ENCODE peak calls at places on chromosomes 3 and 15, in five cellular contexts. A, J, X, F and V are unnamed samples. For H3K4me1, the result is how much of the 10 kb centered on the place peaks cover.

GRCh38 chr15:76533060-76533955 is 196.7 kb downstream of the ISL2 start:
- DNase-seq in F (no peak), X (peak), A (no peak), J (no peak), V (no peak)

GRCh38 chr15:99090011-99090699 is 14.7 kb upstream of the SYNM start:
- DNase-seq in X (no peak), A (no peak), F (no peak), J (no peak), V (no peak)

GRCh38 chr15:70701891-70702568 is 61.3 kb downstream of the UACA start:
- DNase-seq in A (peak), F (no peak), J (peak), X (peak), V (no peak)

GRCh38 chr3:126718506-126719445 is 14.7 kb downstream of the CHCHD6 start:
- DNase-seq in X (no peak), F (no peak), J (no peak), A (no peak), V (no peak)

GRCh38 chr3:152909180-152909883 is 74.4 kb downstream of the P2RY1 start:
- DNase-seq in F (no peak), J (peak), A (no peak), X (peak), V (no peak)

GRCh38 chr3:127484601-127485388 is 105.7 kb downstream of the TPRA1 start:
- DNase-seq in F (peak), A (no peak), J (no peak), X (peak), V (no peak)

GRCh38 chr3:9690451-9691450 is 12.9 kb upstream of the CPNE9 start:
- DNase-seq in F (no peak), X (peak), A (no peak), J (no peak), V (no peak)

GRCh38 chr3:49076627-49077026 is 17.2 kb downstream of the QRICH1 start:
- DNase-seq in J (no peak), F (no peak), X (no peak), A (no peak), V (no peak)

GRCh38 chr3:48459773-48460516 is 13.4 kb downstream of the ATRIP start:
- DNase-seq in X (no peak), J (no peak), F (no peak), A (no peak), V (no peak)

DNA sequence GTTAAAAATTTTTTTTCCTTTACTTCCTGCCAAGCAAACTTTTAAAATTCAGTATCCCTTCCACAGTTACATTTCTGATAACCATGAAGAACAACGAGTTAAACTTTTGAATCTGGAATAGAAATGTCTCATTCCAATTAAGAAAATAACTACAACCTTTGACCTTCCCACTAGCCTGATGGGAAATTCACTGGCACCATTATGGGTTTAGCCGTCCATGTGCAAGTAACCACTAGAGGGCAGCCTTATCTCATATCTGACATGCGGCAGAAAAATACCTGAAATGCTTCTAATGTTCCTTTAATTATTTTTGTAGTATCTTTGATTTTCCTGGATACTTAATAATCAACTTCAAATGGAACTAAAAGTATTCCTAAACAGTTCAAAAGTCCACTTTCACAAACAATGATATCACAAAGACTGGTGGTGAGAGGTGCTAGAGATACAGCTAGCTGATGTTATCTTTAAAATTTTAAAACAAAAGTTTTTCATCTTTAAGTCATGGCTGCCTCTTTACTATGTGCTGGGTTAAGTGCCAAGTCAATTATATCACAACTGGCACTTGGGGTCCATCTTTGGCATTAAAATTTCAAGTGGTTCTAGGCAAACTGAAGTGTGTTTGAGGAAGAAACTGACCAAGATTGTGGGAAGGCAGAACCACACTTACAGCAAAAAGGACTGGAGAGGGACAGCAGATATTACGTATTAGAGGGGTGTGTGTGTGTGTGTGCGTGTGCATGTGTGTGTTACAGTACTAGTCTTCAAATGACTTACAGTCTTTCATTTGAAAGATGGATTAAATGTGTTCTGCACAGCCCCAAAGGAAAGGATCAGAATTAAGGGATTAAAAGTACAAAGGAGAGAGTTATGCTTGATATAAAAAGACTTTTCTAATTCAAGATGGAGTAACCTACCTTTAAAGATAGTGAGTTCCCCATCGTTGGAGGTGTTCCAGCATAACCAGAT is 107.1 kb upstream of the ICE2 start:
- DNase-seq in A (peak), X (peak), J (peak), F (no peak), V (peak)
- H3K4me1 ChIP-seq in A (under half), X (under half), J (under half), F (under half), V (half or more)

DNA sequence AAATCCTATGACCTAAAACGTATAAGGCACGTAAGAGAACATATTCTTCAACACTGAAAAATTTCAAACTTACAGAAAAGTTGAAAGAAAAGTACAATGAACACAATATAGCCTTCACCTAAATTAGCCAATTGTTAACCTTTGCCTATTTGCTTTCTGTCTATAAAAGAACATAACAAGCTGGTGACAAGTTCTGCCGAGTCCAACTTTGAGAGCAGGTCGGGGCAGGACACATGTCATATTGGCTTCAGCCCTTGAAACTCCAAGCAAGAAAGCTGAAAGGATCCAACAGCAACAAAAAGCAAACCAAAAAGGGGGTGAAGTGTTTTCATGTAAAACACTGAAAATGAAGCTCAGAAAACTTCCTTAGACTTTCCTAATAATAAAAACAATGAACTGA is 59.1 kb downstream of the TBC1D2B start:
- DNase-seq in X (no peak), F (no peak), A (no peak), J (no peak), V (no peak)
- H3K4me1 ChIP-seq in X (under half), F (under half), A (under half), J (under half), V (under half)

DNA sequence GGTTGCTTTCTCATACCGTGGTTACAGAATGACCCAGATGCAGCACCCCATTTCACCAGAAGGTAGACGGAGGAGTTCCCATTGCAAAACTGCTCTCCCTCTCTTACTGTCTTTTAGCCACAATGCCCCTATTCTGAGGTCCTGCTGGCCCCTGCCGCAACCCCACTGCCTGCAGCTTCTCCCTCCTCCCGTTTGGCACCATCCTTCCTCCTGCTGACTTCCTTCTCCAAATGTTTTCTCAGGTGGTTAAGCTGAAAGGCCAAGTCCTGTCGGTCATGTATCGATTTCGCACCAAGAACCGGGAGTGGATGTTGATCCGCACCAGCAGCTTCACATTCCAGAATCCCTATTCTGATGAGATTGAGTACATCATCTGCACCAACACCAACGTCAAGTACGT is 132.3 kb upstream of the ABHD17C start:
- DNase-seq in A (no peak), F (peak), X (no peak), J (no peak), V (no peak)
- H3K4me1 ChIP-seq in A (under half), F (under half), X (under half), J (under half), V (under half)

DNA sequence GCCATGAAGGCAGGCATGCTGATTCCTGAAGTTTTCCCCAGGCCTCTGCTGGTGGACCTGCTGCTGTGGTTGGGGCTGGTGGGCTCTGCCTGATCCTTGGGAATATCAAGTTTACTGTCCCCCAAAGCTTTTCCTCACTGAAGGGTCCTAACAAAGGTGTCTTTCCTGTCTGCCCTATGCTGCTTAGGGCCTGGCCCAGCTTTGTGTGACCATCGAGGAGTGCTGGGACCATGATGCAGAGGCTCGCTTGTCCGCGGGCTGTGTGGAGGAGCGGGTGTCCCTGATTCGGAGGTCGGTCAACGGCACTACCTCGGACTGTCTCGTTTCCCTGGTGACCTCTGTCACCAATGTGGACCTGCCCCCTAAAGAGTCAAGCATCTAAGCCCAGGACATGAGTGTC is 13.2 kb upstream of the EXOG start:
- DNase-seq in X (no peak), J (no peak), F (no peak), A (no peak), V (no peak)
- H3K4me1 ChIP-seq in X (under half), J (under half), F (under half), A (under half), V (under half)

DNA sequence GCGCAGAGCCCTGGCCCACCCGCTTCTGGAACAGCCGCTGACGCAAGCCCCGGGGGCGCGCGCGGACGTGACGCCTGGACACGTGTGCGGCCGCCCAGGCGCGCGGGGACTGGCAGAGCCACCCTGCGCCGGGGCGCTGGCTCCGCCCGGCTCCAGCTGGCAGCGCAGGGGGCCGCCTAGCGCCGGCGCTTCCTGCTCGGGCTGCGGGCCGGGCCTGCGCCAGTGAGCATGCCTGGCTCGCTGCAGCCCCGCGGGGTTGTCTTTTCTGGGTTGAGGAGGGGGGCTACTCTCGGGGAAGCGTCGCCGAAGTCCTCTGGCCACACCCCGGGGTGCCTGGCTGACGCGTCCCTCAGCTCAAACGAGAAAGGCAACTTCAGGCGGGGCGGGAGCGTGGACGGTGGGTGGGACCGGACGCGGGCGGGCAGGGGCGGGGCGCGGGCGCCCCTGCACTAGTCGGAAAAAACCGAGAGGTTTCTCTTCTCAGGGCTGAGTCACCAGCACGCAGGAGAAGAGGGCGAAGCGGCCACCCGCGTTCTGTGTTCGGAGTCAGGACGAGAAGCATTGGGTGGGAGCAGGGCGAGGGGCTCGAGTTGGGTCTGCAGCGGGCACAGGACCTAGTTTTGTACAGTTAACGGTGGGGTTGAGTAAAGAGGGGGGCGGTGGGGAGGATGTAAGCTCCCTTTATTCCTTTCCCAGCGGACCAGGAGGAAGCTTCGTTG is at the start of gene SIAH2:
- DNase-seq in X (peak), F (peak), A (peak), J (peak), V (peak)
- H3K4me1 ChIP-seq in X (under half), F (under half), A (under half), J (under half), V (under half)

GRCh38 chr3:169243579-169243978 is 419.9 kb downstream of the MECOM start:
- DNase-seq in A (no peak), F (no peak), X (no peak), J (no peak), V (no peak)
- H3K4me1 ChIP-seq in A (under half), F (under half), X (under half), J (under half), V (under half)

GRCh38 chr3:22315925-22316324 is 564.9 kb upstream of the ZNF385D start:
- DNase-seq in F (no peak), A (no peak), J (no peak), X (peak), V (no peak)
- H3K4me1 ChIP-seq in F (under half), A (under half), J (under half), X (under half), V (under half)